ENCODE peak calls at places on chromosomes 16 and 17, in seven cellular contexts. W, X, J, A, R, I and B are unnamed samples.

GRCh38 chr17:61856078-61856477 is 7.2 kb downstream of the BRIP1 start:
- DNase-seq in W (no peak), X (no peak), J (no peak), A (no peak), R (no peak), I (no peak), B (no peak)

GRCh38 chr16:86505899-86506864 is 4.1 kb upstream of the FOXF1 start:
- DNase-seq in W (no peak), X (no peak), J (no peak), A (no peak), R (no peak), I (no peak), B (no peak)

GRCh38 chr16:3112058-3112880 is at the start of gene ZNF205:
- DNase-seq in W (peak), X (peak), J (no peak), A (peak), R (no peak), I (peak), B (peak)

GRCh38 chr16:85856585-85856984 is 42.4 kb upstream of the IRF8 start:
- DNase-seq in W (no peak), X (no peak), J (no peak), A (no peak), R (no peak), I (no peak), B (no peak)

GRCh38 chr17:58085039-58085715 is 2.0 kb downstream of the DYNLL2 start:
- DNase-seq in W (no peak), X (no peak), J (no peak), A (no peak), R (no peak), I (no peak), B (no peak)

GRCh38 chr16:56424791-56425438 is 430 bp downstream of the AMFR start:
- DNase-seq in W (peak), X (peak), J (no peak), A (peak), R (no peak), I (no peak), B (peak)

GRCh38 chr17:43917348-43918025 is 10.2 kb upstream of the MPP2 start:
- DNase-seq in W (no peak), X (no peak), J (peak), A (no peak), R (no peak), I (peak), B (no peak)

GRCh38 chr17:45857977-45858708 is 13.5 kb downstream of the SPPL2C start:
- DNase-seq in W (no peak), X (no peak), J (no peak), A (no peak), R (no peak), I (no peak), B (no peak)

GRCh38 chr17:68290955-68291835 is at the start of the genes ARSG and SLC16A6:
- DNase-seq in W (peak), X (peak), J (peak), A (peak), R (no peak), I (peak), B (peak)

GRCh38 chr17:78805301-78805700 is 23.2 kb upstream of the CYTH1 start:
- DNase-seq in W (no peak), X (no peak), J (peak), A (no peak), R (no peak), I (no peak), B (no peak)

GRCh38 chr17:73610331-73610911 is 33.8 kb downstream of the SDK2 start:
- DNase-seq in W (no peak), X (no peak), J (no peak), A (no peak), R (no peak), I (no peak), B (no peak)

GRCh38 chr16:81707411-81708321 is 71.4 kb upstream of the PLCG2 start:
- DNase-seq in W (no peak), X (peak), J (no peak), A (no peak), R (peak), I (peak), B (no peak)

GRCh38 chr16:8614435-8615029 is 7.0 kb upstream of the METTL22 start:
- DNase-seq in W (no peak), X (no peak), J (no peak), A (no peak), R (no peak), I (no peak), B (no peak)

GRCh38 chr16:1674751-1675664 is 3.1 kb upstream of the JPT2 start:
- DNase-seq in W (no peak), X (peak), J (no peak), A (no peak), R (no peak), I (no peak), B (no peak)

GRCh38 chr16:82062645-82063058 is 27.6 kb downstream of the HSD17B2 start:
- DNase-seq in W (no peak), X (peak), J (no peak), A (no peak), R (peak), I (no peak), B (no peak)

GRCh38 chr16:72458035-72458434 is 286.1 kb upstream of the PMFBP1 start:
- DNase-seq in W (no peak), X (no peak), J (no peak), A (no peak), R (no peak), I (no peak), B (no peak)

GRCh38 chr16:74695450-74696422 is 4.9 kb downstream of the MLKL start:
- DNase-seq in W (peak), X (peak), J (peak), A (peak), R (peak), I (peak), B (peak)

GRCh38 chr16:46961373-46962353 is 11.8 kb downstream of the DNAJA2 start:
- DNase-seq in W (no peak), X (peak), J (no peak), A (no peak), R (no peak), I (no peak), B (no peak)

GRCh38 chr16:16021988-16022682 is 72.7 kb downstream of the ABCC1 start:
- DNase-seq in W (peak), X (peak), J (no peak), A (no peak), R (peak), I (peak), B (peak)

GRCh38 chr16:19499006-19499405 is 22.9 kb downstream of the GDE1 start:
- DNase-seq in W (no peak), X (no peak), J (no peak), A (no peak), R (no peak), I (no peak), B (no peak)

GRCh38 chr17:75773121-75773807 is 8.3 kb upstream of the GALK1 start:
- DNase-seq in W (no peak), X (no peak), J (no peak), A (no peak), R (no peak), I (no peak), B (no peak)

GRCh38 chr16:79932564-79932963 is 332.0 kb upstream of the MAF start:
- DNase-seq in W (no peak), X (no peak), J (no peak), A (no peak), R (no peak), I (peak), B (no peak)

GRCh38 chr17:35460354-35460851 is 11.8 kb upstream of the SLFN13 start:
- DNase-seq in W (no peak), X (no peak), J (peak), A (peak), R (no peak), I (peak), B (no peak)

GRCh38 chr17:35286120-35286781 is 43.4 kb downstream of the SLFN5 start:
- DNase-seq in W (no peak), X (no peak), J (no peak), A (no peak), R (no peak), I (no peak), B (no peak)

GRCh38 chr16:57723170-57723569 is 12.4 kb upstream of the KATNB1 start:
- DNase-seq in W (no peak), X (no peak), J (no peak), A (no peak), R (no peak), I (peak), B (no peak)